ENCODE peak calls at places on chromosomes 6 and 20, in eight cellular contexts. F, I, T, Z, Q, U, H and O are unnamed samples.

GRCh38 chr6:33172307-33173227 is 19.7 kb downstream of the COL11A2 start:
- DNase-seq in F (peak), I (no peak), T (peak), Z (peak), Q (peak), U (no peak), H (peak), O (no peak)

GRCh38 chr6:106751501-106752252 is 122.3 kb downstream of the QRSL1 start:
- DNase-seq in F (no peak), I (no peak), T (peak), Z (no peak), Q (no peak), U (no peak), H (no peak), O (no peak)

GRCh38 chr6:32952817-32953739 is at the start of gene HLA-DMA:
- DNase-seq in F (peak), I (peak), T (peak), Z (peak), Q (peak), U (peak), H (peak), O (peak)

GRCh38 chr20:8292793-8293192 is 160.7 kb downstream of the PLCB1 start:
- DNase-seq in F (no peak), I (no peak), T (no peak), Z (no peak), Q (no peak), U (no peak), H (no peak), O (no peak)

GRCh38 chr20:50931048-50931305 is 260 bp downstream of the ADNP start:
- DNase-seq in F (no peak), I (no peak), T (no peak), Z (no peak), Q (no peak), U (no peak), H (no peak), O (no peak)

GRCh38 chr20:63079971-63080370 is 73.2 kb upstream of the BHLHE23 start:
- DNase-seq in F (peak), I (no peak), T (no peak), Z (no peak), Q (no peak), U (no peak), H (no peak), O (no peak)

GRCh38 chr6:83472767-83473166 is 39.6 kb upstream of the PRSS35 start:
- DNase-seq in F (no peak), I (no peak), T (no peak), Z (no peak), Q (no peak), U (no peak), H (no peak), O (no peak)

GRCh38 chr6:80991316-80991715 is 761.2 kb downstream of the TENT5A start:
- DNase-seq in F (no peak), I (no peak), T (peak), Z (no peak), Q (no peak), U (no peak), H (no peak), O (no peak)

GRCh38 chr6:102853249-102853955 is 1459.9 kb downstream of the GRIK2 start:
- DNase-seq in F (no peak), I (no peak), T (no peak), Z (no peak), Q (no peak), U (no peak), H (no peak), O (no peak)

GRCh38 chr6:31203345-31203979 is 33.0 kb upstream of the POU5F1 start:
- DNase-seq in F (no peak), I (peak), T (no peak), Z (peak), Q (no peak), U (peak), H (no peak), O (no peak)

GRCh38 chr6:41705329-41705995 is 29.9 kb downstream of the TFEB start:
- DNase-seq in F (no peak), I (no peak), T (no peak), Z (no peak), Q (no peak), U (no peak), H (peak), O (no peak)

GRCh38 chr6:56798163-56798562 is 155.5 kb upstream of the DST start:
- DNase-seq in F (no peak), I (no peak), T (peak), Z (peak), Q (no peak), U (no peak), H (no peak), O (no peak)

GRCh38 chr6:27295301-27296079 is 16.6 kb downstream of the POM121L2 start:
- DNase-seq in F (no peak), I (no peak), T (peak), Z (peak), Q (no peak), U (no peak), H (no peak), O (peak)

GRCh38 chr20:47150403-47151152 is 205.9 kb downstream of the ZMYND8 start:
- DNase-seq in F (peak), I (no peak), T (peak), Z (peak), Q (peak), U (no peak), H (no peak), O (no peak)

GRCh38 chr20:36629719-36630340 is 16.2 kb downstream of the SLA2 start:
- DNase-seq in F (no peak), I (peak), T (no peak), Z (no peak), Q (no peak), U (no peak), H (peak), O (no peak)

GRCh38 chr6:111624391-111625098 is 18.9 kb upstream of the TRAF3IP2 start:
- DNase-seq in F (no peak), I (no peak), T (peak), Z (no peak), Q (no peak), U (no peak), H (no peak), O (no peak)

GRCh38 chr6:24932832-24933231 is 2.9 kb downstream of the RIPOR2 start:
- DNase-seq in F (no peak), I (no peak), T (no peak), Z (no peak), Q (no peak), U (no peak), H (no peak), O (no peak)

GRCh38 chr6:24933266-24933665 is 2.5 kb downstream of the RIPOR2 start:
- DNase-seq in F (no peak), I (no peak), T (no peak), Z (no peak), Q (no peak), U (no peak), H (no peak), O (no peak)

GRCh38 chr6:24931752-24932691 is 3.7 kb downstream of the RIPOR2 start:
- DNase-seq in F (no peak), I (no peak), T (no peak), Z (no peak), Q (no peak), U (no peak), H (peak), O (no peak)

GRCh38 chr6:24930386-24930785 is 5.4 kb downstream of the RIPOR2 start:
- DNase-seq in F (no peak), I (no peak), T (peak), Z (peak), Q (no peak), U (no peak), H (no peak), O (peak)

GRCh38 chr6:24931296-24931695 is 4.5 kb downstream of the RIPOR2 start:
- DNase-seq in F (no peak), I (no peak), T (peak), Z (no peak), Q (no peak), U (no peak), H (no peak), O (no peak)
- H3K4me3 ChIP-seq in F (no peak), I (peak), T (no peak), Z (no peak), Q (no peak), U (no peak), H (peak), O (no peak)

GRCh38 chr6:14072084-14072483 is 45.5 kb upstream of the CD83 start:
- DNase-seq in F (no peak), I (no peak), T (peak), Z (no peak), Q (no peak), U (no peak), H (no peak), O (no peak)
- H3K4me3 ChIP-seq in F (no peak), I (no peak), T (no peak), Z (no peak), Q (no peak), U (no peak), H (no peak), O (no peak)

GRCh38 chr20:44714102-44714700 is 968 bp upstream of the CCN5 start:
- DNase-seq in F (peak), I (no peak), T (no peak), Z (no peak), Q (peak), U (peak), H (no peak), O (no peak)
- H3K4me3 ChIP-seq in F (no peak), I (no peak), T (no peak), Z (no peak), Q (no peak), U (no peak), H (no peak), O (no peak)

DNA sequence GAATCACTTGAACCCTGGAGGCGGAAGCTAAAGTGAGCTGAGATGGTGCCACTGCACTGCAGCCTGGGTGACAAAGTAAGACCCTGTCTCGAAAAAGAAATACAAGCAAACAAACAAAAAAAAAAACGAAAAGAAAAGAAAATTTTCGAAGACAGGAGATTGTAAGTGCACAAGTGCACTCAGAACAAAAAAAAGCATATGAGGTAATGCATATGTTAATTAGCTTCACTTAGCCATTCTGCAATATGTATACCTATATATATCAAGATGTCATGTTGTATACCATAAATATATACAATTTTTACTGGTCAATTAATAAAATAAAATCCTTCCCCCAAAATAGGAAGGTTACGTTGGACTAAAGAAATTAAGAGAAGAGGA is 127.5 kb downstream of the RIN2 start:
- DNase-seq in F (no peak), I (no peak), T (no peak), Z (no peak), Q (no peak), U (no peak), H (no peak), O (no peak)
- H3K4me3 ChIP-seq in F (no peak), I (no peak), T (no peak), Z (no peak), Q (no peak), U (no peak), H (no peak), O (no peak)

DNA sequence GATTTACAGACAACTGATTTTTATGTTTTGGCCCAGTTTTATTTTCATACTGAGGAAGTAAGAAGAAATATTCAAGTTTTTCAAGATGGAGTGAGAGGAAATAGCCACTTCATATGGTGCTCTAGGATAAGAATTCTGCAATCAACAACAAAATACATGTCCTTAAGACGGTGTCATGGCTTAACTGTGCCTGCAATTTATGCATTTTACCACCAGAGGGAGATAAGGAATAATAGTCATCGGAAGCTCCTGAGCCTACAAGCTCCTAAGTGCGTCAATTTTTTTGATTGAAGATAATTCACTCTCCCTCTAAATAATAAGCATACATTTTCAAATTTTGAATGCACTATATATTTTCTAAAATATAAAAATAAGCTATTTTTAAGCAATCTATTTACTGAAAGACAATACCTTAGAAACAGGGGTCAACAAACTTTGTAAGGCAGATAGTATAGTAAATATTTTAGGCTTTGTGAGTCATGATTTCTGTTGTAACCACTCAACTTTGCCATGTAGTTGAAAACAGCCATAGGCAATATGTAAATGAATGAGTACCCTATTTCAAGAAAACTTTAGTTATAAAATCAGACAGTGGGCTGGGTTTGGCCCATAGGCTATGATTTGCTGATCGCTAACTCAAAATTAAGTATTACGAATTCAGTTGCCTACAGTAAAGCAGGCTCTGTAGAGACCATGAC is 230.9 kb upstream of the DTNBP1 start:
- DNase-seq in F (no peak), I (no peak), T (no peak), Z (no peak), Q (no peak), U (no peak), H (no peak), O (no peak)
- H3K4me3 ChIP-seq in F (no peak), I (no peak), T (no peak), Z (no peak), Q (no peak), U (no peak), H (no peak), O (no peak)